ENCODE peak calls at places on chromosome 16, in four cellular contexts. E, J, P and H are unnamed samples. For H4K20me1, the result is how much of the 10 kb centered on the place peaks cover.

GRCh38 chr16:51151435-51151950 is 423 bp upstream of the SALL1 start:
- DNase-seq in P (peak), J (peak), E (no peak), H (no peak)

GRCh38 chr16:14606102-14606501 is 24.0 kb downstream of the PARN start:
- DNase-seq in P (no peak), E (no peak), J (no peak), H (no peak)

GRCh38 chr16:88691924-88692560 is 5.7 kb upstream of the SNAI3 start:
- DNase-seq in J (no peak), P (no peak), E (no peak), H (no peak)

GRCh38 chr16:30711712-30712111 is 12.7 kb downstream of the SRCAP start:
- DNase-seq in E (no peak), P (no peak), J (no peak), H (no peak)

GRCh38 chr16:75266738-75267630 is 15.6 kb upstream of the BCAR1 start:
- DNase-seq in P (no peak), J (no peak), E (no peak), H (no peak)

GRCh38 chr16:81445143-81445922 is 725 bp downstream of the CMIP start:
- DNase-seq in E (peak), J (peak), P (peak), H (peak)

GRCh38 chr16:19601083-19601976 is 45.8 kb downstream of the VPS35L start:
- DNase-seq in J (peak), P (peak), E (peak), H (peak)

GRCh38 chr16:50979806-50980620 is 171.1 kb downstream of the SALL1 start:
- DNase-seq in P (no peak), E (no peak), J (no peak), H (no peak)

GRCh38 chr16:81585785-81586184 is 141.2 kb downstream of the CMIP start:
- DNase-seq in J (peak), P (no peak), E (peak), H (no peak)

GRCh38 chr16:57635266-57636097 is 7.1 kb downstream of the ADGRG1 start:
- DNase-seq in J (no peak), E (no peak), P (no peak), H (no peak)

GRCh38 chr16:84656557-84657130 is 8.3 kb downstream of the KLHL36 start:
- DNase-seq in E (no peak), J (no peak), P (no peak), H (no peak)
- H3K9ac ChIP-seq in E (no peak), J (no peak), P (no peak), H (no peak)

GRCh38 chr16:3874242-3874641 is 6.3 kb downstream of the CREBBP start:
- DNase-seq in J (no peak), E (no peak), P (no peak), H (no peak)

GRCh38 chr16:3874794-3875692 is 5.5 kb downstream of the CREBBP start:
- DNase-seq in E (no peak), P (no peak), J (no peak), H (no peak)

GRCh38 chr16:3878610-3879009 is 1.9 kb downstream of the CREBBP start:
- DNase-seq in J (no peak), E (no peak), P (peak), H (no peak)

GRCh38 chr16:3876695-3877094 is 3.8 kb downstream of the CREBBP start:
- DNase-seq in J (no peak), E (no peak), P (peak), H (no peak)

DNA sequence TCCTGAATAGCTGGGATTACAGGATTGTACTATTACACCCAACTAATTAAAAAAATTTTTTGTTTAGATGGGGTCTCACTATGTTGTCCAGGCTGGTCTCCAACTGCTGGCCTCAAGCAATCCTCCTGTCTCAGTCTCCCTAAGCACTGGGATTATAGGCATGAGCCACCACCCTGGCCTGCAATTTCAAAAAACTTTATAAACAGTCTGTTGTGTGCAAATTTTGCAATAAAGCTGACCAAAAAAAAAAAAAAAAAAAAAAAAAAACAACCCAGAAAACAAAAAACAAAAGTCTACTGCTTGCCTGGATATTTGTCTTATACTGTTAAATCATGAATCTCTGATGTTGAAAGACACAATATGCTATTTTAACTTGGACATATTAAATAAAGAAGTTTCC is 4.4 kb downstream of the CREBBP start:
- DNase-seq in E (no peak), J (no peak), P (no peak), H (no peak)
- H4K20me1 ChIP-seq in E (half or more), J (half or more), P (half or more), H (half or more)

GRCh38 chr16:86574646-86575045 is 3.7 kb upstream of the FOXL1 start:
- DNase-seq in P (no peak), J (no peak), E (no peak), H (no peak)
- TF ChIP-seq EZH2 in P (no peak), J (no peak), E (no peak), H (no peak)

GRCh38 chr16:84597518-84598390 is 20.1 kb downstream of the COTL1 start:
- DNase-seq in P (no peak), E (no peak), J (no peak), H (no peak)
- H3K9ac ChIP-seq in P (no peak), E (peak), J (no peak), H (no peak)

DNA sequence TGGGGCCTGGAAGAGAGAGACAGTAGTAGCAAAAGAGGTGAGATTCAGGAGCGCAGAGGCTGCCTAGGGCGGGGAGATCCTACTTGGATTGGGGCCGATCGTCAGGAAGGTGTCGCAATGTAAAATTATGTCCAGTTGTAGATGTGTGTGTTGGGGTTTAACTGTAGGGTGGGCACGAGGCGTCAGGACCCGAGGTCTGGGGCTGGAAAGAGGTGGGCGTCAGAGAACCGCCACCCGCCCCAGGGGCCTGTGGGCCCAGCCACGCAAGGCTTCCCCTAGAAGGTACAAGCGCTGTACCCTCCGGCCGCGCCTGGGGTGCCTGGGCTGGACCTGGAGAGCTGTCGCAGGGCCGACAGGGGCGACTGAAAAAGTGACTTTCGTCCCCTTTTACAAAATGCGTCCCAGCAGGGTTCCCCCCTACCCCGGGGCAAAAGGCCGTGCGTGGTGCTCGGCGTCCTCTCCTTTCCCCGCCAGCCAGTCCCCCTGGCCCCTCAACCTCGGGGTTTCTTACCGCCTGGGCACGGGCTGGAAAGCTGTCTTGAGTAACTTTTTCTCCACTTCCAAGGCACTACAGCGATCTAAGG is 2.8 kb downstream of the IRX3 start:
- DNase-seq in P (no peak), E (no peak), J (peak), H (no peak)
- H4K20me1 ChIP-seq in P (under half), E (under half), J (under half), H (under half)